ENCODE peak calls at places on chromosomes 12 and 14, in four cellular contexts. Q, W, G and T are unnamed samples.

GRCh38 chr12:56601503-56601902 is 28.6 kb downstream of the BAZ2A start:
- DNase-seq in Q (no peak), G (no peak), W (peak; percentile 67), T (no peak)

GRCh38 chr12:72471806-72472205 is 199.6 kb downstream of the TRHDE start:
- DNase-seq in Q (no peak), G (no peak), W (no peak), T (no peak)

GRCh38 chr12:49478949-49479664 is 59.7 kb upstream of the KCNH3 start:
- DNase-seq in Q (no peak), G (no peak), W (no peak), T (no peak)

GRCh38 chr12:3755898-3756297 is 3.0 kb upstream of the CRACR2A start:
- DNase-seq in G (no peak), W (no peak), Q (no peak), T (no peak)

GRCh38 chr14:88829188-88829587 is 4.7 kb downstream of the TTC8 start:
- DNase-seq in Q (no peak), W (no peak), G (no peak), T (no peak)

GRCh38 chr12:28088566-28089277 is 101.5 kb upstream of the CCDC91 start:
- DNase-seq in W (no peak), G (no peak), Q (no peak), T (no peak)

GRCh38 chr12:122730215-122731014 is at the start of gene HCAR1:
- DNase-seq in G (no peak), W (no peak), Q (peak; percentile 70), T (no peak)

GRCh38 chr14:95274283-95274682 is 45.4 kb downstream of the CLMN start:
- DNase-seq in W (no peak), G (no peak), Q (peak; percentile 64), T (no peak)

GRCh38 chr12:21456291-21456780 is 18.9 kb downstream of the PYROXD1 start:
- DNase-seq in G (no peak), Q (no peak), W (no peak), T (no peak)

GRCh38 chr12:34402228-34402898 is 380.1 kb downstream of the ALG10 start:
- DNase-seq in W (no peak), G (peak; percentile 44), Q (no peak), T (peak; percentile 0)

GRCh38 chr14:25049559-25050493 is at the start of gene STXBP6:
- DNase-seq in G (no peak), W (no peak), Q (peak; percentile 58), T (peak; percentile 82)

GRCh38 chr14:81275305-81275950 is 54.7 kb upstream of the GTF2A1 start:
- DNase-seq in Q (no peak), W (no peak), G (no peak), T (peak; percentile 63)

GRCh38 chr14:99258341-99258781 is 13.6 kb downstream of the BCL11B start:
- DNase-seq in W (no peak), G (no peak), Q (no peak), T (no peak)

GRCh38 chr12:12180136-12180535 is 86.7 kb downstream of the LRP6 start:
- DNase-seq in G (no peak), Q (no peak), W (no peak), T (no peak)

GRCh38 chr12:116303929-116304328 is 26.4 kb upstream of the MED13L start:
- DNase-seq in G (no peak), W (no peak), Q (no peak), T (no peak)

GRCh38 chr12:83664650-83665049 is 977.9 kb downstream of the TMTC2 start:
- DNase-seq in G (no peak), Q (peak; percentile 5), W (no peak), T (peak; percentile 5)

GRCh38 chr14:58121530-58122186 is 30.4 kb downstream of the ARMH4 start:
- DNase-seq in G (no peak), W (no peak), Q (no peak), T (no peak)

GRCh38 chr12:1544991-1545700 is 49.2 kb downstream of the FBXL14 start:
- DNase-seq in W (peak; percentile 19), Q (no peak), G (no peak), T (no peak)

GRCh38 chr14:103705158-103705523 is 10.1 kb downstream of the XRCC3 start:
- DNase-seq in W (no peak), G (no peak), Q (no peak), T (no peak)